ENCODE peak calls at places on chromosome 5, in four cellular contexts. I, F, D and O are unnamed samples.

GRCh38 chr5:142587354-142587965 is 98.4 kb downstream of the FGF1 start:
- DNase-seq in I (peak), F (no peak), D (peak), O (no peak)

GRCh38 chr5:115389074-115389798 is 92.8 kb upstream of the CCDC112 start:
- DNase-seq in I (peak), F (no peak), D (no peak), O (peak)

GRCh38 chr5:79746645-79747044 is 57.0 kb downstream of the CMYA5 start:
- DNase-seq in I (no peak), F (no peak), D (no peak), O (no peak)

GRCh38 chr5:154797762-154798161 is 42.6 kb downstream of the LARP1 start:
- DNase-seq in I (no peak), F (no peak), D (no peak), O (no peak)

GRCh38 chr5:37838152-37838932 is 1.5 kb downstream of the GDNF start:
- DNase-seq in I (peak), F (no peak), D (no peak), O (no peak)

GRCh38 chr5:148393390-148393741 is 9.6 kb downstream of the FBXO38 start:
- DNase-seq in I (peak), F (no peak), D (no peak), O (no peak)

GRCh38 chr5:74639538-74640449 is 734 bp downstream of the ENC1 start:
- DNase-seq in I (peak), F (peak), D (no peak), O (no peak)

GRCh38 chr5:125668904-125669303 is 754.3 kb upstream of the GRAMD2B start:
- DNase-seq in I (no peak), F (no peak), D (no peak), O (no peak)

GRCh38 chr5:142363619-142363963 is 38.8 kb upstream of the SPRY4 start:
- DNase-seq in I (no peak), F (no peak), D (no peak), O (no peak)

GRCh38 chr5:159451197-159452052 is 121.1 kb upstream of the IL12B start:
- DNase-seq in I (peak), F (peak), D (peak), O (peak)

GRCh38 chr5:72281764-72282499 is 38.1 kb downstream of the MRPS27 start:
- DNase-seq in I (peak), F (no peak), D (peak), O (peak)

GRCh38 chr5:135438712-135439111 is 8.4 kb downstream of the DCANP1 start:
- DNase-seq in I (no peak), F (no peak), D (no peak), O (no peak)

GRCh38 chr5:69484891-69485290 is 7.7 kb upstream of the OCLN start:
- DNase-seq in I (peak), F (no peak), D (no peak), O (no peak)

GRCh38 chr5:144156767-144157171 is 13.7 kb downstream of the YIPF5 start:
- DNase-seq in I (peak), F (no peak), D (no peak), O (no peak)

GRCh38 chr5:58188287-58188651 is 271.6 kb downstream of the PLK2 start:
- DNase-seq in I (peak), F (no peak), D (peak), O (no peak)

GRCh38 chr5:154683101-154683757 is 71.9 kb upstream of the LARP1 start:
- DNase-seq in I (no peak), F (no peak), D (no peak), O (no peak)

GRCh38 chr5:56950626-56951130 is 1.2 kb downstream of the MIER3 start:
- DNase-seq in I (peak), F (peak), D (peak), O (peak)

GRCh38 chr5:64690417-64691151 is at the start of gene SHISAL2B:
- DNase-seq in I (no peak), F (no peak), D (no peak), O (no peak)

GRCh38 chr5:142016576-142016975 is 3.7 kb upstream of the GNPDA1 start:
- DNase-seq in I (no peak), F (no peak), D (no peak), O (no peak)

GRCh38 chr5:151234476-151235238 is 10.8 kb upstream of the CCDC69 start:
- DNase-seq in I (peak), F (no peak), D (no peak), O (peak)

GRCh38 chr5:132446621-132447020 is 44.0 kb downstream of the IRF1 start:
- DNase-seq in I (peak), F (no peak), D (no peak), O (no peak)

GRCh38 chr5:57468481-57469165 is 14.0 kb downstream of the ACTBL2 start:
- DNase-seq in I (peak), F (no peak), D (no peak), O (no peak)

GRCh38 chr5:81391-82021 is 10.5 kb upstream of the PLEKHG4B start:
- DNase-seq in I (no peak), F (no peak), D (no peak), O (no peak)
- H3K4me3 ChIP-seq in I (no peak), F (no peak), D (no peak), O (no peak)

GRCh38 chr5:16465544-16466432 is at the start of gene ZNF622:
- DNase-seq in I (peak), F (peak), D (peak), O (peak)

GRCh38 chr5:16461026-16461425 is 4.6 kb downstream of the ZNF622 start:
- DNase-seq in I (peak), F (no peak), D (no peak), O (no peak)

GRCh38 chr5:16467363-16468219 is 2.0 kb upstream of the ZNF622 start:
- DNase-seq in I (peak), F (no peak), D (no peak), O (no peak)

GRCh38 chr5:16461782-16462181 is 3.8 kb downstream of the ZNF622 start:
- DNase-seq in I (peak), F (no peak), D (no peak), O (peak)

GRCh38 chr5:16464664-16465543 is 696 bp downstream of the ZNF622 start:
- DNase-seq in I (no peak), F (no peak), D (no peak), O (no peak)
- TF ChIP-seq CTCF in I (no peak), F (no peak), D (no peak), O (no peak)

GRCh38 chr5:77418162-77418561 is 74.0 kb downstream of the WDR41 start:
- DNase-seq in I (no peak), F (no peak), D (no peak), O (no peak)

GRCh38 chr5:77419644-77420582 is 72.2 kb downstream of the WDR41 start:
- DNase-seq in I (no peak), F (no peak), D (no peak), O (no peak)

GRCh38 chr5:77420940-77421339 is 71.2 kb downstream of the WDR41 start:
- DNase-seq in I (no peak), F (no peak), D (no peak), O (no peak)

GRCh38 chr5:77423022-77423750 is 68.9 kb downstream of the WDR41 start:
- DNase-seq in I (no peak), F (no peak), D (no peak), O (no peak)

GRCh38 chr5:77418601-77419591 is 73.2 kb downstream of the WDR41 start:
- DNase-seq in I (peak), F (peak), D (no peak), O (no peak)
- H3K4me3 ChIP-seq in I (no peak), F (no peak), D (no peak), O (no peak)

GRCh38 chr5:97750576-97750975 is 567.5 kb upstream of the RIOK2 start:
- DNase-seq in I (no peak), F (no peak), D (no peak), O (no peak)
- TF ChIP-seq CTCF in I (no peak), F (no peak), D (no peak), O (no peak)

DNA sequence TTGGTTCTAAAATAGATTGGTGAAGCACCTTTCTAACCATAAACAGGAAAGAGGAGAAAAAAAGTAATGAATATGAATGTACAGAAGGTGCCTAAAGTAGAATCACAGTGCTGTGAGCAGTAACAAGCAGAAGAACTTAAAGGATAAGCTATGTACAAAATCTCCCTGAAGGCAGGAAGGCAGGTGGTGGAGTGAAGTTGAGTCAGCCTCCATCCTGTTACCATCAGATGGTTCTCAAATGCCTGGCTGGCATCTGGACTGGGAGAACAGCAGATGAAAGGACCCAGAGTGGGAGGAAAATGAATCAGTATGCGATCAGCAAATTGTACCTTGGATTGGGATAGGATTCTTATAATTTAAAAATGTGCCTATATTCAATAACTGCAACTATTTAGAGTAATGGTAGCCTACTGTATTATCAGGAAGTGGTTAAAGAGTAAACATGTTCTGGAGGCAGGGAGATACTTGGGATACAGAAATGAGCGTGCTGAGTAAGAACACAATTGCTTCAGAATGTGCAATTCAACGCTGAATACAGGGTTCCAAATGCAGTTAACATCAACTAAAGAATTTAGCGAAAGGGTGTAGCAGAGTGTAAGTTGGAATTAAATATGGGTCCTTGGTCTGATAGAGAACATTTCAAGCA is 21.1 kb upstream of the FER start:
- DNase-seq in I (peak), F (no peak), D (no peak), O (peak)
- H3K4me3 ChIP-seq in I (no peak), F (peak), D (peak), O (peak)

DNA sequence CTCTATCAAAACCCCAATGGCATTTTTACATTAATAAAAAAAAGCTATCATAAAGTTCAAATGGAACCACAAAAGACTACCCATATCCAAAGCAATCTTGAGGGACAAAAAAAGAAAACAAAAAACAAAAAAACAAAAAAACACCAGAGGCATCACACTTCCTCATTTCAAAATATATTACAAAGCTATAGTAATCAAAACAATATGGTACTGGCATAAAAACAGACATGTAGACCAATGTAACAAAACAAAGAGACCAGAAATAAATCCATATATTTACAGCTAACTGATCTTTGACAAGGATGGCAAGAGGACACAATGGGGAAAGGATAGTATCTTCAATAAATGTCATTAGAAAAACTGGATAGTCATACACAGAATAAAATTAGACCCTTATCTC is 245.1 kb upstream of the MSX2 start:
- DNase-seq in I (no peak), F (no peak), D (no peak), O (no peak)
- TF ChIP-seq CTCF in I (no peak), F (no peak), D (no peak), O (no peak)

GRCh38 chr5:5522336-5522735 is 99.9 kb downstream of the ICE1 start:
- DNase-seq in I (no peak), F (no peak), D (no peak), O (no peak)
- H3K4me3 ChIP-seq in I (no peak), F (no peak), D (no peak), O (no peak)

GRCh38 chr5:124021066-124021641 is 509.2 kb downstream of the CSNK1G3 start:
- DNase-seq in I (no peak), F (no peak), D (no peak), O (no peak)
- TF ChIP-seq CTCF in I (no peak), F (no peak), D (no peak), O (no peak)